ENCODE peak calls at places on chromosome 6, in eight cellular contexts. R is progenitor cell of endocrine pancreas; V is stimulated activated CD4-positive, alpha-beta T cell treated with anti-CD3 and anti-CD28 coated beads, Interleukin-1b, Interleukin-23, amount 100 ng/mL, for 48 hours; U is NCI-H1105 treated with DMSO at 0.1 percent for 48 hours; M is effector memory CD4-positive, alpha-beta T cell; S is C1 segment of cervical spinal cord; H is activated T-cell treated with anti-CD3 and anti-CD28 coated beads, Interleukin-2, amount 50 U/mL, for 72 hours; Z is AG08396. G is an unnamed sample.

GRCh38 chr6:35984701-35985100 is 39.7 kb downstream of the SLC26A8 start:
- DNase-seq in S (no peak), H (no peak), R (no peak), M (no peak), U (no peak), Z (no peak), V (no peak), G (no peak)

GRCh38 chr6:41199427-41200246 is 1.3 kb downstream of the TREML2 start:
- DNase-seq in R (no peak), U (no peak), H (peak), M (no peak), Z (no peak), S (no peak), V (peak), G (no peak)

GRCh38 chr6:15481892-15482291 is 180.9 kb downstream of the DTNBP1 start:
- DNase-seq in H (peak), S (no peak), V (peak), M (no peak), Z (no peak), R (no peak), U (peak), G (no peak)

GRCh38 chr6:140541288-140541687 is 1166.8 kb upstream of the CITED2 start:
- DNase-seq in M (no peak), Z (no peak), U (no peak), V (no peak), S (no peak), R (no peak), H (no peak), G (no peak)

GRCh38 chr6:156791261-156791850 is 14.2 kb downstream of the ARID1B start:
- DNase-seq in Z (no peak), U (peak), M (no peak), S (no peak), H (peak), R (no peak), V (peak), G (no peak)

GRCh38 chr6:88166901-88167624 is 916 bp upstream of the CNR1 start:
- DNase-seq in H (no peak), R (peak), U (peak), V (peak), Z (no peak), S (no peak), M (no peak), G (no peak)

GRCh38 chr6:45808917-45809316 is 206.7 kb downstream of the CLIC5 start:
- DNase-seq in R (no peak), S (no peak), M (no peak), Z (no peak), U (no peak), V (no peak), H (no peak), G (no peak)

GRCh38 chr6:18388252-18388651 is 1.1 kb downstream of the RNF144B start:
- DNase-seq in R (no peak), Z (no peak), U (no peak), V (no peak), M (no peak), S (no peak), H (no peak), G (no peak)

GRCh38 chr6:42142118-42142835 is at the start of gene C6orf132:
- DNase-seq in H (no peak), S (no peak), M (no peak), Z (peak), R (peak), V (no peak), U (peak), G (no peak)

GRCh38 chr6:3956054-3956453 is 106.9 kb downstream of the FAM50B start:
- DNase-seq in S (no peak), Z (no peak), M (no peak), U (no peak), R (no peak), V (no peak), H (no peak), G (no peak)

GRCh38 chr6:76631641-76632040 is 559.2 kb upstream of the IMPG1 start:
- DNase-seq in R (no peak), U (no peak), S (no peak), Z (no peak), H (no peak), V (no peak), M (no peak), G (no peak)

GRCh38 chr6:150579611-150580010 is 20.1 kb upstream of the PLEKHG1 start:
- DNase-seq in H (no peak), U (no peak), S (no peak), M (no peak), R (no peak), Z (no peak), V (no peak), G (no peak)

GRCh38 chr6:36544228-36544627 is 3.1 kb downstream of the STK38 start:
- DNase-seq in M (peak), R (no peak), V (peak), H (peak), S (no peak), U (no peak), Z (peak), G (peak)

GRCh38 chr6:145814035-145814500 is 527 bp downstream of the FBXO30 start:
- DNase-seq in H (no peak), M (no peak), R (no peak), S (no peak), V (no peak), U (peak), Z (peak), G (peak)

GRCh38 chr6:18389479-18389878 is 2.3 kb downstream of the RNF144B start:
- DNase-seq in M (no peak), S (no peak), R (no peak), U (no peak), Z (no peak), H (no peak), V (no peak), G (no peak)

GRCh38 chr6:38079537-38079936 is 260.0 kb downstream of the ZFAND3 start:
- DNase-seq in R (no peak), U (no peak), M (no peak), Z (no peak), S (no peak), H (no peak), V (no peak), G (no peak)

GRCh38 chr6:118912646-118913045 is 18.7 kb downstream of the ASF1A start:
- DNase-seq in R (no peak), S (no peak), M (no peak), U (peak), V (no peak), H (no peak), Z (no peak), G (no peak)

GRCh38 chr6:44630125-44631028 is 242.9 kb downstream of the CDC5L start:
- DNase-seq in V (peak), U (peak), M (no peak), R (peak), H (peak), S (no peak), Z (peak), G (no peak)

GRCh38 chr6:132400641-132401119 is 595 bp downstream of the MOXD1 start:
- DNase-seq in U (no peak), V (no peak), Z (no peak), H (no peak), M (no peak), R (no peak), S (no peak), G (no peak)

GRCh38 chr6:150316936-150317335 is 51.9 kb upstream of the IYD start:
- DNase-seq in Z (no peak), H (no peak), S (no peak), V (no peak), R (no peak), U (no peak), M (no peak), G (no peak)

GRCh38 chr6:31092769-31093505 is 19.4 kb downstream of the C6orf15 start:
- DNase-seq in V (no peak), U (no peak), M (no peak), Z (no peak), R (no peak), S (no peak), H (no peak), G (no peak)

GRCh38 chr6:7166410-7167293 is 58.9 kb downstream of the RREB1 start:
- DNase-seq in R (no peak), U (no peak), H (no peak), V (no peak), Z (peak), S (no peak), M (no peak), G (no peak)

GRCh38 chr6:17334265-17334664 is 53.1 kb downstream of the RBM24 start:
- DNase-seq in M (no peak), Z (no peak), S (no peak), H (no peak), R (no peak), U (no peak), V (no peak), G (no peak)

GRCh38 chr6:166470863-166471410 is 88.2 kb upstream of the MPC1 start:
- DNase-seq in H (no peak), V (no peak), R (no peak), M (no peak), Z (no peak), S (no peak), U (no peak), G (no peak)

GRCh38 chr6:111260570-111261298 is 173.4 kb downstream of the SLC16A10 start:
- DNase-seq in S (no peak), R (no peak), V (no peak), H (no peak), Z (no peak), U (no peak), M (no peak), G (no peak)

GRCh38 chr6:43383021-43383667 is 13.7 kb upstream of the ZNF318 start:
- DNase-seq in Z (peak), H (no peak), U (no peak), R (no peak), S (no peak), M (no peak), V (no peak), G (no peak)

GRCh38 chr6:16148498-16148897 is 19.6 kb downstream of the MYLIP start:
- DNase-seq in V (no peak), S (no peak), R (no peak), M (no peak), H (no peak), U (no peak), Z (no peak), G (no peak)

GRCh38 chr6:105769987-105770386 is 316.1 kb upstream of the PRDM1 start:
- DNase-seq in V (no peak), M (no peak), Z (peak), R (no peak), S (no peak), H (no peak), U (no peak), G (no peak)

GRCh38 chr6:11509471-11509870 is 28.1 kb upstream of the TMEM170B start:
- DNase-seq in M (no peak), R (no peak), U (no peak), Z (no peak), S (no peak), H (no peak), V (no peak), G (no peak)

GRCh38 chr6:45647341-45648138 is 269.8 kb upstream of the SUPT3H start:
- DNase-seq in H (no peak), Z (no peak), U (no peak), R (no peak), M (no peak), S (no peak), V (no peak), G (no peak)

GRCh38 chr6:82971877-82972460 is 93.7 kb downstream of the UBE3D start:
- DNase-seq in U (no peak), R (no peak), V (no peak), S (no peak), M (no peak), Z (no peak), H (no peak), G (no peak)

GRCh38 chr6:160999508-160999907 is 7.9 kb downstream of the MAP3K4 start:
- DNase-seq in Z (no peak), S (no peak), V (no peak), M (no peak), R (no peak), H (no peak), U (no peak), G (no peak)

G was measured in T-helper 9 cell.